ENCODE peak calls at places on chromosomes 5 and 9, in five cellular contexts. J is GM23338, D is MM.1S, Q is psoas muscle, B is fibroblast of lung. I is an unnamed sample.

GRCh38 chr5:71932649-71933338 is 174.5 kb upstream of the MAP1B start:
- DNase-seq in J (peak; percentile 75), D (no peak), Q (peak; percentile 69), B (peak; percentile 92), I (peak; percentile 29)

GRCh38 chr5:155008669-155009068 is 4.9 kb upstream of the KIF4B start:
- DNase-seq in J (no peak), D (no peak), Q (no peak), B (peak; percentile 36), I (no peak)

GRCh38 chr9:93007529-93008058 is 50.9 kb upstream of the SUSD3 start:
- DNase-seq in J (no peak), D (no peak), Q (no peak), B (no peak), I (no peak)

GRCh38 chr5:144042157-144042556 is 128.3 kb downstream of the YIPF5 start:
- DNase-seq in J (no peak), D (no peak), Q (no peak), B (no peak), I (no peak)

GRCh38 chr5:61974680-61975079 is 331.3 kb upstream of the KIF2A start:
- DNase-seq in J (no peak), D (peak; percentile 21), Q (no peak), B (no peak), I (no peak)

GRCh38 chr9:134557331-134557730 is 84.3 kb upstream of the COL5A1 start:
- DNase-seq in J (no peak), D (no peak), Q (peak; percentile 39), B (no peak), I (no peak)

GRCh38 chr5:142748132-142748531 is 22.0 kb upstream of the ARHGAP26 start:
- DNase-seq in J (no peak), D (no peak), Q (no peak), B (no peak), I (no peak)

GRCh38 chr5:107524111-107524510 is 146.6 kb downstream of the EFNA5 start:
- DNase-seq in J (no peak), D (no peak), Q (no peak), B (no peak), I (no peak)

GRCh38 chr9:124257070-124257864 is 482 bp upstream of the NEK6 start:
- DNase-seq in J (peak; percentile 50), D (no peak), Q (peak; percentile 48), B (peak; percentile 58), I (no peak)

GRCh38 chr5:151448038-151448985 is 909 bp downstream of the SLC36A1 start:
- DNase-seq in J (peak; percentile 77), D (peak; percentile 43), Q (no peak), B (peak; percentile 4), I (no peak)

GRCh38 chr5:146193291-146193690 is 10.1 kb upstream of the RBM27 start:
- DNase-seq in J (no peak), D (no peak), Q (no peak), B (peak; percentile 58), I (no peak)

GRCh38 chr9:93593144-93593655 is 16.8 kb downstream of the PHF2 start:
- DNase-seq in J (no peak), D (no peak), Q (no peak), B (no peak), I (no peak)

GRCh38 chr5:505946-506555 is 18.2 kb downstream of the SLC9A3 start:
- DNase-seq in J (no peak), D (no peak), Q (no peak), B (no peak), I (no peak)

GRCh38 chr5:127875235-127876021 is 172.2 kb downstream of the CCDC192 start:
- DNase-seq in J (peak; percentile 76), D (peak; percentile 90), Q (peak; percentile 77), B (peak; percentile 56), I (peak; percentile 49)

GRCh38 chr5:119395080-119395836 is 39.4 kb downstream of the TNFAIP8 start:
- DNase-seq in J (no peak), D (no peak), Q (no peak), B (no peak), I (no peak)

GRCh38 chr9:21660976-21661375 is 141.5 kb upstream of the MTAP start:
- DNase-seq in J (no peak), D (no peak), Q (no peak), B (no peak), I (no peak)

GRCh38 chr5:43396762-43397304 is 15.4 kb downstream of the CCL28 start:
- DNase-seq in J (peak; percentile 83), D (peak; percentile 11), Q (peak; percentile 52), B (peak; percentile 21), I (peak; percentile 30)

GRCh38 chr5:134125195-134126015 is 10.9 kb downstream of the TCF7 start:
- DNase-seq in J (no peak), D (no peak), Q (peak; percentile 75), B (peak; percentile 95), I (peak; percentile 41)

GRCh38 chr9:38043931-38044623 is 24.9 kb downstream of the SHB start:
- DNase-seq in J (no peak), D (no peak), Q (no peak), B (no peak), I (no peak)

GRCh38 chr9:36470891-36471290 is 70.8 kb upstream of the RNF38 start:
- DNase-seq in J (no peak), D (peak; percentile 74), Q (peak; percentile 59), B (peak; percentile 49), I (peak; percentile 68)

DNA sequence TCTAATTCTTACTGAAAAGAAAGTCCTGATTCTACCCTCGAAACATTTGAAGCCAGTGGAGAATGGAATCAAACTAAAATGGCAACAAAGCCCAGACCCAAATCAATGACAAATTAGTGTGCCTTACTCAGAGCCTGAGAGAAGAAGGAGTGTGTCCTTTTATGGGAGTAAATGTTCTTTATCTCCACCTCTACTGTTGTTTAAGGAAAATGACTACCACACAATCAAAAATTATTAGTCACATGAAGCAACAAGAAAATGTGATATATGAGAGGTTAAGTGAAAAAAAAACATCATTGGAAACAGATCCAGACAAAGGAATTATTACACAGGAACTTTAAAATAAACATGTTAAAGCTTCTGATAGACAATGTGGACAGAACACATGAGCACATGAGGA is 49.7 kb upstream of the FOXB2 start:
- DNase-seq in J (no peak), D (no peak), Q (no peak), B (no peak), I (no peak)
- H3K27me3 ChIP-seq in J (no peaks in the 10 kb centered on the region), D (no peaks in the 10 kb centered on the region), Q (no peaks in the 10 kb centered on the region), B (peaks cover 2% of the 10 kb centered on the region), I (peaks cover 22% of the 10 kb centered on the region)

GRCh38 chr9:133454325-133454724 is 5.5 kb upstream of the CACFD1 start:
- DNase-seq in J (no peak), D (no peak), Q (no peak), B (no peak), I (no peak)

GRCh38 chr9:133455936-133456335 is 3.8 kb upstream of the CACFD1 start:
- DNase-seq in J (no peak), D (no peak), Q (no peak), B (no peak), I (no peak)

GRCh38 chr9:133456409-133456808 is 3.4 kb upstream of the CACFD1 start:
- DNase-seq in J (peak; percentile 41), D (no peak), Q (no peak), B (no peak), I (no peak)

GRCh38 chr9:133453651-133454050 is 6.1 kb upstream of the CACFD1 start:
- DNase-seq in J (no peak), D (no peak), Q (no peak), B (no peak), I (no peak)

GRCh38 chr9:133454943-133455673 is 4.7 kb upstream of the CACFD1 start:
- DNase-seq in J (no peak), D (no peak), Q (no peak), B (no peak), I (no peak)
- H3K27me3 ChIP-seq in J (no peaks in the 10 kb centered on the region), D (peaks cover 78% of the 10 kb centered on the region), Q (no peaks in the 10 kb centered on the region), B (no peaks in the 10 kb centered on the region), I (no peaks in the 10 kb centered on the region)

GRCh38 chr5:141707535-141707934 is 25.5 kb upstream of the ARAP3 start:
- DNase-seq in J (no peak), D (no peak), Q (no peak), B (no peak), I (no peak)

GRCh38 chr5:141705503-141705902 is 23.5 kb upstream of the ARAP3 start:
- DNase-seq in J (no peak), D (no peak), Q (no peak), B (no peak), I (no peak)

GRCh38 chr5:141701341-141702119 is 19.5 kb upstream of the ARAP3 start:
- DNase-seq in J (peak; percentile 26), D (peak; percentile 30), Q (no peak), B (no peak), I (no peak)

GRCh38 chr5:141704782-141705297 is 22.8 kb upstream of the ARAP3 start:
- DNase-seq in J (no peak), D (no peak), Q (no peak), B (no peak), I (no peak)

DNA sequence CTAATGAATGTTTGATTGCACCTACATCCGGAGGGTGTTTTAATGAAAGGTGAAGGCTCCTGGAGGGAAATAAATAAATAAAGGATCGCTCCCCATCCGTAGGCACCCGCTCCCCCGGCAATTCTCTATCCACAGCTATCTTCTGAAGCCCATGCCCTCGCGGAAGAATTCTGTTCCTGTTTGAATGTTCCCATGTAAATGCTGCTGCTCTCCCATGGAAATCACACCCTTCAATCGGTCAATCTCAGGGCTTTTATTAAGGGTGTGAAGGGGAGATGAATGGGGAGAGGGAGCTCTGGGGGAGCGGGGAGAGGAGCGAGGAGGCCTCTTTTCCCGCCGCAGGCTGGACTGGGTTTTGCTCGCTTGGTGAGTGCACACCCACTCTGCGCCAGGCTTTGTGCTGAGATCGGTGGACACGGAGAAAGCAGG is 21.1 kb upstream of the ARAP3 start:
- DNase-seq in J (peak; percentile 38), D (no peak), Q (no peak), B (no peak), I (no peak)
- H3K27me3 ChIP-seq in J (peaks cover 54% of the 10 kb centered on the region), D (no peaks in the 10 kb centered on the region), Q (peaks cover 12% of the 10 kb centered on the region), B (peaks cover 56% of the 10 kb centered on the region), I (peaks cover 61% of the 10 kb centered on the region)

GRCh38 chr9:91787931-91788330 is 162.1 kb downstream of the ROR2 start:
- DNase-seq in J (no peak), D (no peak), Q (no peak), B (no peak), I (no peak)

GRCh38 chr9:91784673-91785402 is 165.2 kb downstream of the ROR2 start:
- DNase-seq in J (no peak), D (no peak), Q (no peak), B (no peak), I (no peak)

GRCh38 chr9:91783876-91784672 is 166.0 kb downstream of the ROR2 start:
- DNase-seq in J (no peak), D (no peak), Q (no peak), B (no peak), I (no peak)

GRCh38 chr9:91785403-91785917 is 164.6 kb downstream of the ROR2 start:
- DNase-seq in J (no peak), D (no peak), Q (no peak), B (no peak), I (no peak)

DNA sequence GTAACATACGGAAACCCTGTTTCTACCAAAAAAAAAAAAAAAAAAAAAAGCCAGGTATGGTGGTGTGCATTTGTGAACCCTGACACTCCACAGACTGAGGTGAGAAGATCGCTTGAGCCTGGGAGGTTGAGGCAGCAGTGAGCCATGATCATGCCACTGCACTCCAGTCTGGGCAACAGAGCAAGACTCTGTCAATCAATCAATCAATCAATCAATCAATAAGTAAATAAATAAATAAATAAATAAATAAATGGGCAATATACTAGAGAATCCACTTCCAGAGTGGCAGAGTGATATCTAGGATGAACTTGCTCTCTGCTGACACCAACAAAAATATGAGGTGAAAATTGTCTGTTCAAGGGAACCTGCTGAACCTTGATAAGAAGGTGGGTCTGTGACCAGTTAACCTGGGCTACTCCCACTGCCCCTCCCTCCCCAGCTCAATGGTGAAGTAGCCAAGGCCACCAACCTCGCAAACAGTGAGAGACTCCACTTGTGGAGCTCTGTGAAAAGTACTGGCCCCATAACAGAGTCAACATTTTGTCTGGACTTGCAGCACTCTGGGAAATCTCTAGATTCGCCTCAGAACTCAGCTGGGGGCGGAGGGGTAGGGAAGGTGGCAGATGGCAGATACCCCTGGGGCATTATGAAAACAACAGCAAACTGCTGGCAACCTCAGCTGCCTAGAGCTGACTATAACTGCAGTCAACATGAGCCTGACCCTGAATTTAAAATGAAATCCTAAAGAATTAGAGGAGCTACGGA is 163.7 kb downstream of the ROR2 start:
- DNase-seq in J (no peak), D (no peak), Q (no peak), B (no peak), I (no peak)
- H3K27me3 ChIP-seq in J (no peaks in the 10 kb centered on the region), D (no peaks in the 10 kb centered on the region), Q (peaks cover 2% of the 10 kb centered on the region), B (no peaks in the 10 kb centered on the region), I (peaks cover 27% of the 10 kb centered on the region)

I was measured in left ventricle myocardium inferior.